ENCODE peak calls at places on chromosomes 4 and X, in eight cellular contexts. N is cardiac fibroblast, I is A549, F is mammary epithelial cell, U is IMR-90, E is mucosa of descending colon, A is tibial artery, P is GM23248. W is an unnamed sample.

GRCh38 chr4:48141048-48141447 is 7.0 kb upstream of the TXK start:
- DNase-seq in F (peak; percentile 20), A (no peak), I (peak; percentile 33), U (peak; percentile 56), N (peak; percentile 61), E (no peak), P (peak; percentile 64), W (peak; percentile 65)

GRCh38 chr4:184403384-184403781 is 71.0 kb downstream of the IRF2 start:
- DNase-seq in F (peak; percentile 60), A (no peak), P (peak; percentile 17), N (no peak), E (no peak), I (no peak), U (peak; percentile 11), W (no peak)

GRCh38 chr4:155403886-155404285 is 27.1 kb upstream of the MAP9 start:
- DNase-seq in I (peak; percentile 40), A (no peak), P (peak; percentile 60), F (peak; percentile 23), N (peak; percentile 63), U (peak; percentile 72), E (no peak), W (peak; percentile 12)

GRCh38 chr4:152211936-152212675 is 323.8 kb downstream of the FBXW7 start:
- DNase-seq in A (no peak), U (no peak), E (no peak), P (no peak), F (no peak), I (no peak), N (no peak), W (no peak)

GRCh38 chr4:133921280-133922195 is 280.1 kb downstream of the PABPC4L start:
- DNase-seq in E (no peak), F (no peak), P (peak; percentile 32), I (peak; percentile 1), A (no peak), U (peak; percentile 34), N (peak; percentile 55), W (no peak)

GRCh38 chrX:20461576-20461975 is 194.9 kb upstream of the RPS6KA3 start:
- DNase-seq in E (no peak), N (no peak), A (no peak), F (peak; percentile 2), I (peak; percentile 1), U (peak; percentile 39), P (peak; percentile 44), W (no peak)

GRCh38 chrX:70481424-70481823 is 36.8 kb downstream of the DLG3 start:
- DNase-seq in N (peak; percentile 30), E (no peak), F (no peak), U (no peak), A (no peak), I (no peak), P (no peak), W (no peak)

GRCh38 chrX:9681422-9681821 is 84.2 kb downstream of the GPR143 start:
- DNase-seq in A (no peak), E (no peak), U (peak; percentile 65), N (peak; percentile 29), F (no peak), P (peak; percentile 3), I (no peak), W (no peak)

GRCh38 chrX:108270280-108270679 is 167.9 kb downstream of the COL4A6 start:
- DNase-seq in P (no peak), I (peak; percentile 6), E (no peak), U (no peak), F (peak; percentile 85), A (no peak), N (no peak), W (no peak)

GRCh38 chr4:149280886-149281285 is 534.8 kb downstream of the IQCM start:
- DNase-seq in U (peak; percentile 48), F (no peak), I (no peak), N (peak; percentile 6), A (no peak), P (no peak), E (no peak), W (no peak)

GRCh38 chr4:139555705-139556070 is 331 bp downstream of the SETD7 start:
- DNase-seq in N (no peak), U (no peak), I (no peak), A (peak; percentile 44), P (peak; percentile 78), F (no peak), E (peak; percentile 43), W (no peak)

GRCh38 chr4:37946503-37947179 is 13.6 kb upstream of the PTTG2 start:
- DNase-seq in P (no peak), N (no peak), U (no peak), A (peak; percentile 59), I (no peak), E (peak; percentile 17), F (no peak), W (no peak)

GRCh38 chrX:139052461-139052860 is 340.9 kb upstream of the FGF13 start:
- DNase-seq in I (no peak), P (peak; percentile 2), N (no peak), E (no peak), U (no peak), F (peak; percentile 62), A (no peak), W (no peak)

GRCh38 chrX:115968436-115969252 is 201.9 kb upstream of the AGTR2 start:
- DNase-seq in N (peak; percentile 76), U (no peak), A (no peak), I (peak; percentile 83), E (peak; percentile 62), P (peak; percentile 64), F (peak; percentile 45), W (no peak)

GRCh38 chr4:52822583-52823477 is 39.3 kb upstream of the RASL11B start:
- DNase-seq in E (peak; percentile 9), I (no peak), N (peak; percentile 74), A (no peak), P (peak; percentile 59), U (peak; percentile 76), F (peak; percentile 85), W (no peak)

GRCh38 chr4:169103966-169104412 is 93.9 kb upstream of the CBR4 start:
- DNase-seq in N (no peak), F (peak; percentile 48), P (no peak), E (no peak), U (no peak), I (no peak), A (no peak), W (no peak)

DNA sequence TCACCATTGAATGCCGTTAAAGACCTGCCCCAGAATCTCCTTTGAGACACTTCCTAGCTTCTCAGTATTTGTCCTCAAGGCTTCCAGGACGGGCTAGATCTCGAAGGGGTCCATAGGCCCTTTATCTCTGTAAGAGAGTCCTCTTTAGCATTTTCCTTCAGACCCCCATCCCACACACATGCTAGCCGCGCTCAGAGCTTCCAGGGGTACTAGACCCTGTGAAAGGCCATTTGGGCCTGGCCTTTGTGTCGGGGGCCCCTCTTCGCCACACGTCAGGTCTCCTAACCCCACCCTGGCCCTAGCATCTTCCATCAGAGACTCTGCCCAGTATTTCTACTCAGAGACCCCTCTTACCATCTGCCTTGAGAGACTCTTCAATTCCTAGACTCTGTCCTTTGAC is 759 bp downstream of the UBA1 start:
- DNase-seq in F (no peak), U (no peak), A (no peak), I (no peak), N (no peak), P (no peak), E (no peak), W (no peak)
- H3K4me3 ChIP-seq in F (peak overlapping the region; percentile 76), U (peak overlapping the region; percentile 74), A (peak overlapping the region; percentile 79), I (peak overlapping the region; percentile 93), N (peak overlapping the region; percentile 76), P (peak overlapping the region; percentile 92), E (peak overlapping the region; percentile 65), W (peak overlapping the region; percentile 76)

DNA sequence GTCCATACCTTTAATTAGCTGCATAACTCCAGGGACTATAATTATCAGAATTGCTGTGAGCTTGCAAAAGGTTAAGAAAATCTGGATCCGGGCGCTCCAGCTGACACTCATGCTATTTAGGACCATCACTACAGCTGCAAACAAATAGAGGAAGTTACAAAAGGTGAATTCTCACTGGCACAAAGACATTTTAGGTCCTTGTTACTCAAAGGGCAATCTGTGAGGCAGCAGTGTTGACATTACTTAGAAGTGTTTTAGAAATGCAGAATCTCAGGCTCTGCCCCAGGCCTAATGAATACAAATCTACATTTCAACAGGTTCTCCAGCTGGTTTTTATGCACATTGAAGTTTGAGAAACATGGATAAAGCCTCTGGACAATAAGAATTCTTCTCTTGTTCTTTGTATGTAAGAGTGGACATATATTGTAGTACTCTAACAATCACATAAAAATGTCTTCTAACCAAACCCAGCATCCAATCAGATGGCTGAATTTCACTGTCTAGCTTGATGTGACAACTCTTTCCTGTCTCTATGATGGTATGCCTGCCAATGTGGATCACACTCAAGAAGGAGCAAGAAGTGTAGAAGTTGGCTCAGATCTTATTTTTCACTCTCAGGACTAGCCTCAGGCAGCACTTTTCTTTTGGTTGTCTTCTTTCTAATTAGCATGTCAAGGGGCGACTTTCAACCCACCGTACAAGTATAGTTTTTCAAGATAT is 18.8 kb downstream of the SLC7A11 start:
- DNase-seq in E (no peak), A (no peak), U (no peak), I (peak; percentile 53), N (no peak), F (no peak), P (no peak), W (no peak)
- H3K4me3 ChIP-seq in E (no peak overlapping the region), A (no peak overlapping the region), U (no peak overlapping the region), I (peak overlapping the region; percentile 15), N (no peak overlapping the region), F (no peak overlapping the region), P (no peak overlapping the region), W (no peak overlapping the region)

GRCh38 chr4:128463006-128463405 is 175.4 kb upstream of the PGRMC2 start:
- DNase-seq in E (no peak), I (no peak), A (no peak), P (no peak), N (no peak), F (no peak), U (no peak), W (no peak)

GRCh38 chr4:128459547-128459946 is 171.9 kb upstream of the PGRMC2 start:
- DNase-seq in I (no peak), F (no peak), P (no peak), U (no peak), N (no peak), E (no peak), A (no peak), W (no peak)

GRCh38 chr4:128462104-128462783 is 174.6 kb upstream of the PGRMC2 start:
- DNase-seq in U (no peak), A (no peak), F (no peak), I (no peak), E (no peak), P (no peak), N (no peak), W (no peak)

GRCh38 chr4:128465523-128465922 is 177.9 kb upstream of the PGRMC2 start:
- DNase-seq in E (no peak), N (no peak), I (no peak), P (no peak), F (no peak), U (no peak), A (no peak), W (no peak)

GRCh38 chr4:128461300-128462103 is 173.9 kb upstream of the PGRMC2 start:
- DNase-seq in N (peak; percentile 76), P (peak; percentile 93), I (peak; percentile 71), A (no peak), U (peak; percentile 88), F (peak; percentile 63), E (peak; percentile 10), W (no peak)
- H3K4me3 ChIP-seq in N (no peak overlapping the region), P (no peak overlapping the region), I (no peak overlapping the region), A (no peak overlapping the region), U (no peak overlapping the region), F (no peak overlapping the region), E (no peak overlapping the region), W (no peak overlapping the region)

DNA sequence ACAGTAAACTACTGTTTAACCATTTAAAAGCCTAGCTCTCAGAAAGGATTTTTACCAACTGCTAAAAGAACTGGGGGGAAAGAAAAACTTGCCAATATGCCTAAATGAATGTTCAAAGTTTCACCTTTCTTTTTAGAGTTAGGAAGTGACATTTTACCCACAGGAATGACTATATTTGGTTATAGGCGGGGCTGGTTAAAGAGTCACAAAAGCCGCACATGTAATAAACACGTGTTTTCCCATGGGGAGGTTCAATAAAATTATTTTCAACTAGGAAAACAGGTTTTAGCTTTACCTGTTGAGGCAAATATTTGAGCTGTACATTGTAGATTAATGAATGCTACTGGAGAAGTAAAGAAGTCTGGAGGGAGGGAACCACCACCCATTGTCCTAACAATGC is 41.6 kb upstream of the UGDH start:
- DNase-seq in I (no peak), P (no peak), N (no peak), F (peak; percentile 48), E (peak; percentile 50), A (no peak), U (no peak), W (no peak)
- H3K4me3 ChIP-seq in I (no peak overlapping the region), P (no peak overlapping the region), N (no peak overlapping the region), F (no peak overlapping the region), E (no peak overlapping the region), A (no peak overlapping the region), U (no peak overlapping the region), W (no peak overlapping the region)

W was measured in Jurkat, Clone E6-1.